ENCODE peak calls at places on chromosomes 2 and 18, in four cellular contexts. C is central memory CD4-positive, alpha-beta T cell; J is NCI-H2171 treated with DMSO at 0.1 percent for 48 hours; R is activated CD8-positive, alpha-beta memory T cell treated with anti-CD3 and anti-CD28 coated beads for 48 hours. F is an unnamed sample.

GRCh38 chr18:6333981-6334380 is 80.7 kb downstream of the L3MBTL4 start:
- DNase-seq in R (no peak), J (no peak), C (no peak), F (no peak)

GRCh38 chr2:167510071-167510759 is 621.9 kb downstream of the XIRP2 start:
- DNase-seq in C (no peak), R (no peak), J (no peak), F (no peak)

GRCh38 chr2:128469875-128470274 is 151.2 kb upstream of the HS6ST1 start:
- DNase-seq in J (no peak), R (no peak), C (no peak), F (no peak)

GRCh38 chr2:129318581-129319421 is 660.7 kb upstream of the RAB6C start:
- DNase-seq in J (no peak), R (no peak), C (no peak), F (no peak)

GRCh38 chr2:163659224-163659623 is 76.6 kb downstream of the FIGN start:
- DNase-seq in J (no peak), C (no peak), R (no peak), F (no peak)

GRCh38 chr2:172285010-172285621 is 142.3 kb upstream of the ITGA6 start:
- DNase-seq in R (no peak), J (peak; percentile 73), C (no peak), F (no peak)

GRCh38 chr18:55213586-55213985 is 254.3 kb upstream of the CCDC68 start:
- DNase-seq in R (no peak), C (no peak), J (no peak), F (no peak)

GRCh38 chr2:152385718-152386117 is 50.7 kb downstream of the FMNL2 start:
- DNase-seq in C (no peak), R (no peak), J (peak; percentile 61), F (no peak)

GRCh38 chr2:36497570-36498163 is 100.3 kb downstream of the FEZ2 start:
- DNase-seq in C (no peak), R (no peak), J (no peak), F (no peak)

GRCh38 chr2:220509921-220510320 is 882.5 kb downstream of the SLC4A3 start:
- DNase-seq in C (no peak), R (no peak), J (peak; percentile 41), F (no peak)

GRCh38 chr2:55875434-55876135 is 48.0 kb downstream of the EFEMP1 start:
- DNase-seq in R (no peak), J (no peak), C (no peak), F (no peak)

F was measured in immature natural killer cell.